ENCODE peak calls at places on chromosome 10, in four cellular contexts. N is psoas muscle; Z is activated CD4-positive, alpha-beta memory T cell treated with anti-CD3 and anti-CD28 coated beads, Interleukin-2, amount 10 ng/mL, durations not matched to agents 7 days and 5 days; L is NCI-H345. U is an unnamed sample.
A peak's percentile ranks its signal among the peaks of the same experiment; 100 is the strongest.

GRCh38 chr10:43110318-43111071 is 27.8 kb upstream of the CSGALNACT2 start:
- DNase-seq in N (peak; percentile 72), Z (no peak), L (no peak), U (no peak)

GRCh38 chr10:120979435-120980315 is 128.5 kb downstream of the WDR11 start:
- DNase-seq in N (no peak), Z (peak; percentile 18), L (peak; percentile 72), U (peak; percentile 12)

GRCh38 chr10:102465466-102465865 is 14.1 kb upstream of the C10orf95 start:
- DNase-seq in N (peak; percentile 20), Z (no peak), L (no peak), U (no peak)

GRCh38 chr10:103835121-103836045 is 20.0 kb downstream of the SH3PXD2A start:
- DNase-seq in N (peak; percentile 82), Z (no peak), L (no peak), U (no peak)

GRCh38 chr10:128265596-128265995 is 139.4 kb upstream of the MKI67 start:
- DNase-seq in N (no peak), Z (no peak), L (no peak), U (no peak)

GRCh38 chr10:105024184-105024583 is 383.1 kb downstream of the SORCS3 start:
- DNase-seq in N (no peak), Z (no peak), L (peak; percentile 10), U (no peak)

GRCh38 chr10:23448802-23449570 is 10.1 kb downstream of the OTUD1 start:
- DNase-seq in N (no peak), Z (no peak), L (no peak), U (no peak)

GRCh38 chr10:118341678-118342637 is at the start of gene FAM204A:
- DNase-seq in N (peak; percentile 96), Z (peak; percentile 97), L (peak; percentile 88), U (peak; percentile 92)

GRCh38 chr10:124292911-124293640 is 125.6 kb downstream of the OAT start:
- DNase-seq in N (no peak), Z (no peak), L (no peak), U (no peak)

GRCh38 chr10:115659616-115660015 is 566.5 kb downstream of the ATRNL1 start:
- DNase-seq in N (no peak), Z (no peak), L (no peak), U (no peak)

GRCh38 chr10:24737001-24737400 is 13.3 kb upstream of the ARHGAP21 start:
- DNase-seq in N (no peak), Z (no peak), L (no peak), U (no peak)

GRCh38 chr10:58070964-58071363 is 196.7 kb downstream of the IPMK start:
- DNase-seq in N (no peak), Z (no peak), L (no peak), U (no peak)

GRCh38 chr10:124007102-124007772 is 86.2 kb downstream of the CHST15 start:
- DNase-seq in N (no peak), Z (no peak), L (no peak), U (no peak)

GRCh38 chr10:25026463-25026862 is 10.1 kb downstream of the THNSL1 start:
- DNase-seq in N (no peak), Z (no peak), L (no peak), U (no peak)

GRCh38 chr10:28776519-28776918 is 99.2 kb downstream of the BAMBI start:
- DNase-seq in N (no peak), Z (no peak), L (no peak), U (no peak)

GRCh38 chr10:22505923-22506685 is 160.8 kb downstream of the SPAG6 start:
- DNase-seq in N (no peak), Z (peak; percentile 60), L (no peak), U (no peak)

GRCh38 chr10:48199580-48200377 is 74.7 kb downstream of the FRMPD2 start:
- DNase-seq in N (no peak), Z (no peak), L (no peak), U (no peak)

GRCh38 chr10:49407552-49408137 is 11.8 kb upstream of the DRGX start:
- DNase-seq in N (peak; percentile 84), Z (peak; percentile 79), L (peak; percentile 61), U (peak; percentile 92)

GRCh38 chr10:98262571-98262970 is 5.4 kb downstream of the LOXL4 start:
- DNase-seq in N (peak; percentile 93), Z (no peak), L (peak; percentile 2), U (peak; percentile 38)

GRCh38 chr10:78905940-78906308 is 162.8 kb upstream of the ZMIZ1 start:
- DNase-seq in N (no peak), Z (peak; percentile 6), L (peak; percentile 92), U (no peak)

GRCh38 chr10:90779573-90779972 is 78.3 kb downstream of the HTR7 start:
- DNase-seq in N (no peak), Z (no peak), L (no peak), U (no peak)

GRCh38 chr10:131733596-131733995 is 167.2 kb upstream of the PPP2R2D start:
- DNase-seq in N (peak; percentile 32), Z (no peak), L (no peak), U (no peak)

GRCh38 chr10:89079991-89080390 is 89.4 kb downstream of the FAS start:
- DNase-seq in N (no peak), Z (no peak), L (no peak), U (no peak)

U was measured in endothelial cell.